ENCODE peak calls at places on chromosomes 16 and 17, in four cellular contexts. M is fibroblast of the aortic adventitia, V is heart left ventricle, H is transverse colon. E is an unnamed sample.
A peak's percentile ranks its signal among the peaks of the same experiment; 100 is the strongest.

GRCh38 chr17:34998205-34998604 is 17.9 kb downstream of the LIG3 start:
- DNase-seq in V (peak; percentile 83), H (peak; percentile 80), M (peak; percentile 66), E (peak; percentile 52)

GRCh38 chr16:7888421-7888820 is 555.8 kb downstream of the RBFOX1 start:
- DNase-seq in M (no peak), H (no peak), V (no peak), E (no peak)

GRCh38 chr17:58679263-58680037 is 12.4 kb downstream of the TEX14 start:
- DNase-seq in M (peak; percentile 42), H (no peak), V (no peak), E (no peak)

GRCh38 chr16:85083051-85083639 is 29.1 kb downstream of the CIBAR2 start:
- DNase-seq in H (no peak), M (no peak), V (no peak), E (no peak)

GRCh38 chr16:3769942-3770341 is 52.6 kb upstream of the TRAP1 start:
- DNase-seq in M (no peak), V (no peak), H (no peak), E (no peak)

GRCh38 chr17:81503619-81504018 is 9.0 kb downstream of the ACTG1 start:
- DNase-seq in M (no peak), V (no peak), H (no peak), E (no peak)

GRCh38 chr17:41392278-41392677 is 5.1 kb downstream of the KRT31 start:
- DNase-seq in M (peak; percentile 33), V (no peak), H (no peak), E (no peak)

GRCh38 chr17:72142614-72143013 is 21.8 kb downstream of the SOX9 start:
- DNase-seq in M (no peak), V (no peak), H (no peak), E (no peak)

GRCh38 chr16:22369221-22369811 is 5.1 kb downstream of the CDR2 start:
- DNase-seq in V (no peak), M (peak; percentile 60), H (no peak), E (no peak)

GRCh38 chr17:7720125-7720524 is 2.6 kb downstream of the DNAH2 start:
- DNase-seq in H (no peak), M (no peak), V (no peak), E (no peak)

GRCh38 chr16:1215574-1216295 is 9.3 kb downstream of the TPSG1 start:
- DNase-seq in V (no peak), H (no peak), M (no peak), E (no peak)

GRCh38 chr17:72342582-72343527 is 222.0 kb downstream of the SOX9 start:
- DNase-seq in M (no peak), H (no peak), V (no peak), E (no peak)

GRCh38 chr17:44095647-44096496 is 25.3 kb downstream of the G6PC3 start:
- DNase-seq in H (peak; percentile 58), V (peak; percentile 77), M (peak; percentile 84), E (peak; percentile 63)

GRCh38 chr16:89971495-89972243 is 23.1 kb downstream of the DEF8 start:
- DNase-seq in H (peak; percentile 29), M (peak; percentile 3), V (no peak), E (no peak)

GRCh38 chr17:57563968-57564367 is 181.1 kb downstream of the CCDC182 start:
- DNase-seq in H (no peak), V (no peak), M (no peak), E (no peak)

GRCh38 chr17:56099649-56100048 is 53.6 kb upstream of the ANKFN1 start:
- DNase-seq in V (no peak), M (peak; percentile 3), H (no peak), E (no peak)

GRCh38 chr16:24507959-24508358 is 31.4 kb upstream of the RBBP6 start:
- DNase-seq in V (no peak), H (no peak), M (no peak), E (no peak)
- TF ChIP-seq CTCF in V (no peak), H (no peak), M (no peak), E (no peak)

GRCh38 chr17:77606865-77607210 is 351.7 kb upstream of the TNRC6C start:
- DNase-seq in M (no peak), V (no peak), H (no peak), E (no peak)
- TF ChIP-seq CTCF in M (no peak), V (no peak), H (no peak), E (peak; percentile 30)

GRCh38 chr16:14205666-14206065 is 134.5 kb downstream of the MRTFB start:
- DNase-seq in H (no peak), V (no peak), M (no peak), E (no peak)

GRCh38 chr16:14199624-14200023 is 128.5 kb downstream of the MRTFB start:
- DNase-seq in H (no peak), V (no peak), M (peak; percentile 44), E (no peak)

GRCh38 chr16:14199199-14199598 is 128.1 kb downstream of the MRTFB start:
- DNase-seq in V (no peak), H (no peak), M (no peak), E (no peak)

GRCh38 chr16:14202095-14202494 is 131.0 kb downstream of the MRTFB start:
- DNase-seq in M (no peak), H (no peak), V (no peak), E (no peak)

GRCh38 chr16:14202697-14203096 is 131.6 kb downstream of the MRTFB start:
- DNase-seq in H (no peak), V (no peak), M (peak; percentile 47), E (no peak)
- TF ChIP-seq CTCF in H (peak; percentile 48), V (peak; percentile 45), M (peak; percentile 51), E (peak; percentile 52)

DNA sequence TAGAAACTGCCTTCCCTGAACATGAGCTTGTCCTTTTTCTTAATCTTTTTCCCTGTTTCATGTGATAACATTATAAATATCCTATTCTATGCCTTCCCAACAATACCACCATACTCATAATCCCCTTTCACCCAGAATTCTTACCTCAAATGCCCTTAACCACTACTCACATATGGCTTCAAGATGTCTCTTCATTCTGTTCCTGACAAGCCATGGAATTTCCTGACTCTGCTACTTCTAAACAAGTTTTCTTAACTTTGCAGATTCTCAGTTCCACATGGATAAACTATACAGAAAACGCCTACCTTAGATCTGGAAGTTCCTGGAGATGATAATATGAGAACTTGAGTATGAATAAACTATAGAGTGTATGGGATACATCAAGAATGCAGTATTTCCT is 1217.8 kb downstream of the CDH8 start:
- DNase-seq in H (no peak), M (no peak), V (no peak), E (no peak)
- TF ChIP-seq CTCF in H (no peak), M (no peak), V (no peak), E (no peak)

GRCh38 chr16:66434619-66435430 is 7.7 kb downstream of the BEAN1 start:
- DNase-seq in H (no peak), M (no peak), V (no peak), E (no peak)

GRCh38 chr16:66439051-66439730 is 12.1 kb downstream of the BEAN1 start:
- DNase-seq in V (no peak), H (no peak), M (no peak), E (no peak)

GRCh38 chr16:66438536-66438935 is 11.4 kb downstream of the BEAN1 start:
- DNase-seq in V (no peak), M (no peak), H (no peak), E (no peak)

GRCh38 chr16:66435896-66436295 is 8.8 kb downstream of the BEAN1 start:
- DNase-seq in H (no peak), V (no peak), M (no peak), E (no peak)

GRCh38 chr16:66437391-66437945 is 10.4 kb downstream of the BEAN1 start:
- DNase-seq in V (no peak), M (no peak), H (no peak), E (no peak)
- TF ChIP-seq CTCF in V (no peak), M (no peak), H (no peak), E (no peak)

GRCh38 chr16:69798466-69798865 is 36.3 kb downstream of the WWP2 start:
- DNase-seq in V (no peak), H (no peak), M (peak; percentile 30), E (no peak)
- TF ChIP-seq CTCF in V (peak; percentile 52), H (no peak), M (peak; percentile 57), E (peak; percentile 46)

GRCh38 chr16:71479420-71479819 is 9.7 kb downstream of the ZNF19 start:
- DNase-seq in H (peak; percentile 10), M (peak; percentile 33), V (no peak), E (no peak)
- TF ChIP-seq CTCF in H (peak; percentile 20), M (peak; percentile 50), V (peak; percentile 26), E (peak; percentile 62)